ENCODE peak calls at places on chromosomes 7 and 10, in ten cellular contexts. L is WERI-Rb-1, F is endothelial cell, A is foreskin fibroblast, N is uterus, H is heart right ventricle, X is IMR-90, O is coronary artery, G is esophagus squamous epithelium, Z is fibroblast of villous mesenchyme. K is an unnamed sample.
A peak's percentile ranks its signal among the peaks of the same experiment; 100 is the strongest.

GRCh38 chr7:115146148-115146547 is 224.3 kb downstream of the MDFIC start:
- DNase-seq in L (no peak), F (no peak), A (no peak), N (no peak), H (no peak), X (no peak), O (no peak), G (no peak), Z (no peak), K (no peak)

GRCh38 chr7:30687604-30688003 is 5.3 kb upstream of the CRHR2 start:
- DNase-seq in L (no peak), F (no peak), A (no peak), N (no peak), H (no peak), X (no peak), O (no peak), G (no peak), Z (no peak), K (no peak)

GRCh38 chr7:128005117-128005516 is 26.1 kb downstream of the LRRC4 start:
- DNase-seq in L (no peak), F (no peak), A (no peak), N (no peak), H (no peak), X (no peak), O (no peak), G (no peak), Z (no peak), K (no peak)

GRCh38 chr10:91054325-91054724 is 133.4 kb upstream of the ANKRD1 start:
- DNase-seq in L (no peak), F (no peak), A (peak; percentile 66), N (no peak), H (no peak), X (no peak), O (no peak), G (no peak), Z (peak; percentile 39), K (no peak)

GRCh38 chr7:33062023-33062781 is at the start of gene NT5C3A:
- DNase-seq in L (peak; percentile 57), F (peak; percentile 49), A (no peak), N (no peak), H (peak; percentile 24), X (no peak), O (peak; percentile 80), G (no peak), Z (peak; percentile 38), K (no peak)

GRCh38 chr7:80790877-80791276 is 128.0 kb downstream of the SEMA3C start:
- DNase-seq in L (no peak), F (no peak), A (no peak), N (peak; percentile 37), H (peak; percentile 54), X (no peak), O (no peak), G (no peak), Z (no peak), K (no peak)

GRCh38 chr10:88728107-88728763 is 22.2 kb downstream of the LIPK start:
- DNase-seq in L (peak; percentile 61), F (peak; percentile 78), A (no peak), N (no peak), H (no peak), X (no peak), O (no peak), G (no peak), Z (peak; percentile 21), K (no peak)

GRCh38 chr10:93471110-93471651 is 11.0 kb downstream of the MYOF start:
- DNase-seq in L (no peak), F (no peak), A (peak; percentile 95), N (no peak), H (no peak), X (peak; percentile 97), O (no peak), G (no peak), Z (peak; percentile 95), K (peak; percentile 79)

GRCh38 chr7:43363429-43363894 is 219.4 kb upstream of the STK17A start:
- DNase-seq in L (no peak), F (no peak), A (no peak), N (no peak), H (no peak), X (no peak), O (no peak), G (no peak), Z (no peak), K (no peak)

GRCh38 chr10:5070648-5071410 is 23.4 kb upstream of the AKR1C3 start:
- DNase-seq in L (no peak), F (no peak), A (no peak), N (no peak), H (no peak), X (peak; percentile 30), O (no peak), G (no peak), Z (peak; percentile 48), K (no peak)

GRCh38 chr7:155568961-155569360 is 22.6 kb upstream of the CNPY1 start:
- DNase-seq in L (no peak), F (no peak), A (no peak), N (no peak), H (no peak), X (no peak), O (no peak), G (no peak), Z (no peak), K (no peak)

GRCh38 chr7:128322040-128322643 is 21.6 kb downstream of the RBM28 start:
- DNase-seq in L (peak; percentile 27), F (no peak), A (peak; percentile 28), N (no peak), H (no peak), X (peak; percentile 54), O (no peak), G (no peak), Z (peak; percentile 49), K (no peak)

GRCh38 chr10:51709324-51709972 is 10.1 kb upstream of the CSTF2T start:
- DNase-seq in L (no peak), F (no peak), A (no peak), N (no peak), H (no peak), X (no peak), O (no peak), G (no peak), Z (no peak), K (no peak)

GRCh38 chr7:132575336-132575986 is 809 bp downstream of the PLXNA4 start:
- DNase-seq in L (peak; percentile 83), F (peak; percentile 36), A (peak; percentile 76), N (peak; percentile 61), H (peak; percentile 65), X (peak; percentile 18), O (no peak), G (no peak), Z (peak; percentile 14), K (peak; percentile 4)

GRCh38 chr10:22259280-22259679 is 41.5 kb upstream of the EBLN1 start:
- DNase-seq in L (peak; percentile 11), F (no peak), A (no peak), N (no peak), H (no peak), X (no peak), O (no peak), G (no peak), Z (peak; percentile 7), K (no peak)

GRCh38 chr10:114437456-114438292 is 33.4 kb upstream of the AFAP1L2 start:
- DNase-seq in L (no peak), F (no peak), A (peak; percentile 5), N (no peak), H (no peak), X (peak; percentile 19), O (no peak), G (no peak), Z (peak; percentile 54), K (no peak)

GRCh38 chr7:155804897-155805825 is 7.1 kb downstream of the SHH start:
- DNase-seq in L (peak; percentile 80), F (peak; percentile 94), A (peak; percentile 69), N (no peak), H (no peak), X (peak; percentile 65), O (no peak), G (no peak), Z (peak; percentile 66), K (peak; percentile 5)

GRCh38 chr10:86376403-86376802 is 9.8 kb upstream of the GRID1 start:
- DNase-seq in L (no peak), F (no peak), A (no peak), N (no peak), H (no peak), X (no peak), O (peak; percentile 56), G (no peak), Z (no peak), K (no peak)

GRCh38 chr7:152189026-152189425 is 163.6 kb downstream of the GALNT11 start:
- DNase-seq in L (no peak), F (no peak), A (no peak), N (no peak), H (no peak), X (no peak), O (no peak), G (no peak), Z (peak; percentile 48), K (no peak)

GRCh38 chr7:142483659-142484317 is 225.9 kb upstream of the PRSS58 start:
- DNase-seq in L (no peak), F (no peak), A (no peak), N (no peak), H (no peak), X (no peak), O (no peak), G (no peak), Z (no peak), K (no peak)
- TF ChIP-seq CTCF in L (peak; percentile 22), F (peak; percentile 37), A (no peak), N (no peak), H (no peak), X (no peak), O (no peak), G (no peak), Z (no peak), K (no peak)

GRCh38 chr7:137488038-137488437 is 144.5 kb upstream of the PTN start:
- DNase-seq in L (no peak), F (no peak), A (no peak), N (no peak), H (no peak), X (peak; percentile 45), O (no peak), G (no peak), Z (peak; percentile 18), K (no peak)
- TF ChIP-seq CTCF in L (no peak), F (peak; percentile 38), A (peak; percentile 28), N (peak; percentile 20), H (peak; percentile 21), X (peak; percentile 39), O (no peak), G (peak; percentile 22), Z (peak; percentile 25), K (peak; percentile 19)

GRCh38 chr10:125084191-125085186 is 75.9 kb downstream of the CTBP2 start:
- DNase-seq in L (peak; percentile 35), F (no peak), A (peak; percentile 92), N (peak; percentile 59), H (peak; percentile 79), X (peak; percentile 97), O (peak; percentile 95), G (no peak), Z (peak; percentile 94), K (peak; percentile 42)
- TF ChIP-seq CTCF in L (peak; percentile 16), F (no peak), A (peak; percentile 15), N (peak; percentile 2), H (no peak), X (peak; percentile 44), O (no peak), G (no peak), Z (peak; percentile 30), K (peak; percentile 14)

DNA sequence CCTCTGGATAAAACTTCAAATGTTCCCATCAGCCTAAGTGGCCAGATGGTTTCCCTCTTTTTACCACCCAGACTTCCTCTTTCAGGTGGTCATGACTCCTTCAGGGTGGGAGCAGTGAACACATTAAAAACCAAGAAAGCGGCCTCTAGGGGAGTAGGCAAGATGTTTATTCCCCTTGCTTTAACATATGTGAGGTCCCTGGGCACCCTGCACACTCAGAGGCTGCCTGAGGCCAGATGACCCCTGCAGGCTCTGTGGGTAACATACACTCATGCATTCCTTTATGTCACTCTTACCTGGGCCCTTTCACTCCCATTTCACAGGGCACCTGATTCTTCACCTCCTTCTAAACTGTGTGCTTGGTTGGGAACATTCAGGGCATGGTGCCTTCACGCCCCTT is 357.4 kb downstream of the ABCA13 start:
- DNase-seq in L (peak; percentile 19), F (no peak), A (no peak), N (no peak), H (no peak), X (no peak), O (no peak), G (no peak), Z (no peak), K (no peak)
- TF ChIP-seq CTCF in L (peak; percentile 20), F (no peak), A (no peak), N (no peak), H (no peak), X (no peak), O (no peak), G (no peak), Z (no peak), K (no peak)

K was measured in AG09319.